ENCODE peak calls at places on chromosomes 7 and 10, in six cellular contexts. E is left ventricle myocardium inferior, J is H7, D is heart right ventricle, W is GM23248, M is OCI-LY7. V is an unnamed sample.

GRCh38 chr10:124181656-124182055 is 88.3 kb upstream of the CHST15 start:
- DNase-seq in E (no peak), J (no peak), D (no peak), W (no peak), M (no peak), V (no peak)

GRCh38 chr7:35003679-35004278 is 33.5 kb downstream of the DPY19L1 start:
- DNase-seq in E (no peak), J (no peak), D (peak; percentile 23), W (peak; percentile 88), M (no peak), V (no peak)

GRCh38 chr7:127396184-127396583 is 3.7 kb upstream of the ZNF800 start:
- DNase-seq in E (no peak), J (peak; percentile 13), D (no peak), W (peak; percentile 37), M (peak; percentile 60), V (peak; percentile 96)

GRCh38 chr7:15199482-15199881 is 296.9 kb upstream of the DGKB start:
- DNase-seq in E (no peak), J (no peak), D (no peak), W (peak; percentile 36), M (no peak), V (no peak)

GRCh38 chr10:38118072-38118807 is 24.1 kb downstream of the ZNF37A start:
- DNase-seq in E (no peak), J (no peak), D (no peak), W (peak; percentile 43), M (no peak), V (no peak)

GRCh38 chr7:6163402-6163801 is 109.0 kb downstream of the CYTH3 start:
- DNase-seq in E (no peak), J (no peak), D (no peak), W (no peak), M (no peak), V (no peak)

GRCh38 chr10:61760943-61761824 is 98.5 kb downstream of the CABCOCO1 start:
- DNase-seq in E (no peak), J (no peak), D (no peak), W (peak; percentile 87), M (no peak), V (no peak)

GRCh38 chr10:100522107-100522811 is 2.6 kb upstream of the SEC31B start:
- DNase-seq in E (no peak), J (no peak), D (no peak), W (peak; percentile 44), M (no peak), V (no peak)

GRCh38 chr10:451021-451471 is 238.4 kb downstream of the DIP2C start:
- DNase-seq in E (no peak), J (no peak), D (no peak), W (no peak), M (peak; percentile 93), V (peak; percentile 10)

GRCh38 chr10:3825244-3825643 is 40.2 kb upstream of the KLF6 start:
- DNase-seq in E (no peak), J (no peak), D (no peak), W (peak; percentile 93), M (no peak), V (no peak)

GRCh38 chr7:130149575-130150139 is 55.5 kb downstream of the TMEM209 start:
- DNase-seq in E (no peak), J (peak; percentile 40), D (no peak), W (no peak), M (peak; percentile 31), V (no peak)

GRCh38 chr7:17559388-17559787 is 260.9 kb downstream of the AHR start:
- DNase-seq in E (no peak), J (no peak), D (no peak), W (peak; percentile 66), M (no peak), V (no peak)

GRCh38 chr7:121530251-121531174 is 134.4 kb upstream of the FAM3C start:
- DNase-seq in E (no peak), J (no peak), D (peak; percentile 6), W (peak; percentile 95), M (no peak), V (no peak)

GRCh38 chr10:21732067-21732772 is 198.2 kb downstream of the MLLT10 start:
- DNase-seq in E (peak; percentile 62), J (peak; percentile 80), D (peak; percentile 49), W (peak; percentile 81), M (peak; percentile 57), V (peak; percentile 20)

GRCh38 chr7:150986099-150986512 is 4.7 kb upstream of the NOS3 start:
- DNase-seq in E (peak; percentile 61), J (peak; percentile 85), D (peak; percentile 60), W (peak; percentile 70), M (peak; percentile 61), V (peak; percentile 57)

GRCh38 chr7:50621932-50622587 is 56.9 kb upstream of the DDC start:
- DNase-seq in E (no peak), J (no peak), D (peak; percentile 43), W (no peak), M (no peak), V (no peak)

GRCh38 chr7:155007947-155008346 is 5.0 kb upstream of the PAXIP1 start:
- DNase-seq in E (no peak), J (peak; percentile 68), D (no peak), W (peak; percentile 2), M (peak; percentile 64), V (peak; percentile 66)

GRCh38 chr7:801940-802364 is 30.3 kb upstream of the SUN1 start:
- DNase-seq in E (peak; percentile 40), J (peak; percentile 60), D (peak; percentile 32), W (peak; percentile 40), M (no peak), V (no peak)

GRCh38 chr10:88623835-88624234 is 37.3 kb downstream of the LIPJ start:
- DNase-seq in E (no peak), J (no peak), D (no peak), W (no peak), M (no peak), V (no peak)

GRCh38 chr7:111990597-111990996 is 215.6 kb downstream of the DOCK4 start:
- DNase-seq in E (no peak), J (no peak), D (no peak), W (no peak), M (no peak), V (no peak)

GRCh38 chr10:5873515-5873995 is 16.1 kb downstream of the ANKRD16 start:
- DNase-seq in E (peak; percentile 45), J (peak; percentile 84), D (peak; percentile 72), W (peak; percentile 75), M (peak; percentile 79), V (no peak)

GRCh38 chr10:86043236-86043635 is 323.4 kb downstream of the GRID1 start:
- DNase-seq in E (no peak), J (no peak), D (no peak), W (no peak), M (no peak), V (no peak)

GRCh38 chr7:157429680-157430224 is 92.9 kb downstream of the DNAJB6 start:
- DNase-seq in E (no peak), J (no peak), D (peak; percentile 0), W (no peak), M (no peak), V (no peak)

GRCh38 chr7:37538945-37539344 is 90.3 kb upstream of the ELMO1 start:
- DNase-seq in E (no peak), J (no peak), D (no peak), W (no peak), M (no peak), V (no peak)

GRCh38 chr7:98157761-98158160 is 51.1 kb downstream of the LMTK2 start:
- DNase-seq in E (no peak), J (no peak), D (no peak), W (no peak), M (no peak), V (no peak)

GRCh38 chr10:29588640-29589421 is 45.9 kb downstream of the SVIL start:
- DNase-seq in E (no peak), J (no peak), D (no peak), W (peak; percentile 68), M (no peak), V (no peak)
- H3K4me3 ChIP-seq in E (peak overlapping the region; percentile 38), J (no peak overlapping the region), D (no peak overlapping the region), W (no peak overlapping the region), M (no peak overlapping the region), V (no peak overlapping the region)

DNA sequence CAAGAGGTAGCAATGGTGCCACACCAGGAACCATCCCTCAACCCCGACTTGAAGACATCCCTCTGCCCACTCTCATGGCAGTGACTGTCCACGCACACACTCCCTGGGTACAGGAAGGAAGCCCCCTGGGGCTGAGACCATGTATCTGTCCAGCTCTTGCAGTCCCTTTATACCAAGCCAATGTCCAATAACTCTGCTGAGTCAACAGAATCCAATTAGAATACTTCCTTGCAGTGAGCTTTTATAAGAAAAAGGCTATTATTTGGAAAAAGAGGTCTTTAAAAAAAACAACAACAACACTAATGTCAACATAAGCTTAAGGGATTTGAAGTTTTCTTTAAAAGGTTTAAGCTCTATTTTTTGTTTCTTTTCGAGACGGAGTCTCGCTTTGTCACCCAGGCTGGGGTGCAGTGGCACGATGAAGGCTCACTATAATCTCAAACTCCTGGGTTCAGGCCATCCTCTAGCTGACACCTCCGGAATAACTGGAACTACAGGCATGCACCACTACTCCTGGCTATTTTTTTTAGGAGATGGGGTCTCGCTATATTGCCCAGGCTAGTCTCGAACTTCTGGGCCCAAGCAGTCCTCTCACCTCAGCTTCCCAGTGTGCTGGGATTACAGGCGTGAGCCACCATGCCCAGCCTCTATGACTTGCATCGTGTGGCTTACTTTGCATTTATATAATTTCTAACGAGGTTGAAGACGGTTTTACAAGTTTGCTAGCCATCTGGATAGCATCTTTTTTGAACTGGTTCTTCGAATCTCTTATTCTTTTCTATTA is 7.5 kb downstream of the BNIP3 start:
- DNase-seq in E (no peak), J (no peak), D (no peak), W (no peak), M (no peak), V (no peak)
- H3K4me3 ChIP-seq in E (no peak overlapping the region), J (no peak overlapping the region), D (no peak overlapping the region), W (no peak overlapping the region), M (no peak overlapping the region), V (no peak overlapping the region)

GRCh38 chr7:94396044-94396443 is 1.3 kb downstream of the COL1A2 start:
- DNase-seq in E (no peak), J (no peak), D (peak; percentile 5), W (peak; percentile 91), M (no peak), V (no peak)

GRCh38 chr7:94393251-94393758 is 1.4 kb upstream of the COL1A2 start:
- DNase-seq in E (peak; percentile 18), J (no peak), D (peak; percentile 40), W (peak; percentile 65), M (no peak), V (no peak)

GRCh38 chr7:94394058-94394398 is 667 bp upstream of the COL1A2 start:
- DNase-seq in E (peak; percentile 20), J (no peak), D (peak; percentile 13), W (peak; percentile 88), M (no peak), V (no peak)

GRCh38 chr7:94395141-94396041 is 696 bp downstream of the COL1A2 start:
- DNase-seq in E (no peak), J (peak; percentile 82), D (peak; percentile 68), W (peak; percentile 89), M (peak; percentile 64), V (peak; percentile 43)

GRCh38 chr7:94394399-94395140 is at the start of gene COL1A2:
- DNase-seq in E (peak; percentile 81), J (peak; percentile 79), D (peak; percentile 79), W (peak; percentile 99), M (no peak), V (no peak)
- H3K4me3 ChIP-seq in E (peak within 1 kb of the TSS; percentile 69), J (peak within 1 kb of the TSS; percentile 54), D (peak within 1 kb of the TSS; percentile 57), W (peak within 1 kb of the TSS; percentile 99), M (no peak within 1 kb of the TSS), V (no peak within 1 kb of the TSS)

DNA sequence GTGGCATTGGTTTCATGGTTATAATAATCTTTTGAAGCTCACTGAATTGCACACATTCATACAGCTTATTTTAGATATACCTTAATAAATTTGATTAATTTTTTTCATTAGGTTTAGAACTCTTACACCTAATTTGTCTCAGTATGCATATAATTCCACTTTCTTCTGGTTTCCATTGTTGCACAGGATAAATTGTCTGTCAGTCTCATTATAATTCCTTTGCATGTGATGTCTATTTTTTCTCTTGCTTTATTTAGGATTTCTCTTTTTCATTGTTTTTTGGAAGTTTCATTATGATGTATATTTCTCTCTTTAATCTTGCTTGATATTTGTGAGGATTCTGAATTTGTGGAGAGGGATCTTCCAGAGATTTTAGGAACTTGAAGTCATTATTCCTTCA is 84.7 kb downstream of the ARL5B start:
- DNase-seq in E (no peak), J (no peak), D (no peak), W (peak; percentile 8), M (no peak), V (no peak)
- H3K4me3 ChIP-seq in E (no peak overlapping the region), J (no peak overlapping the region), D (no peak overlapping the region), W (no peak overlapping the region), M (no peak overlapping the region), V (no peak overlapping the region)